ENCODE peak calls at places on chromosome 18, in ten cellular contexts. One of them, this sample, is unnamed.

GRCh38 chr18:56715121-56715520 is 64.0 kb downstream of the WDR7 start:
- DNase-seq in activated T-cell treated with anti-CD3 and anti-CD28 coated beads, Interleukin-2, amount 50 U/mL, for 4 hours: no peak
- DNase-seq in Caki2: no peak
- DNase-seq in neuronal stem cell: no peak
- DNase-seq in left lobe of liver: no peak
- DNase-seq in NCI-H524 treated with DMSO at 0.1 percent for 48 hours: no peak
- DNase-seq in AML-193: no peak
- DNase-seq in AG09319: no peak
- DNase-seq in stimulated activated CD4-positive, alpha-beta T cell treated with anti-CD3 and anti-CD28 coated beads, Interleukin-4, amount 100 ng/mL, for 4 hours: no peak
- DNase-seq in T-helper 9 cell: no peak
- DNase-seq in this sample: no peak

GRCh38 chr18:9150116-9150515 is 13.5 kb downstream of the ANKRD12 start:
- DNase-seq in activated T-cell treated with anti-CD3 and anti-CD28 coated beads, Interleukin-2, amount 50 U/mL, for 4 hours: no peak
- DNase-seq in Caki2: no peak
- DNase-seq in neuronal stem cell: no peak
- DNase-seq in left lobe of liver: no peak
- DNase-seq in NCI-H524 treated with DMSO at 0.1 percent for 48 hours: no peak
- DNase-seq in AML-193: no peak
- DNase-seq in AG09319: no peak
- DNase-seq in stimulated activated CD4-positive, alpha-beta T cell treated with anti-CD3 and anti-CD28 coated beads, Interleukin-4, amount 100 ng/mL, for 4 hours: no peak
- DNase-seq in T-helper 9 cell: no peak
- DNase-seq in this sample: no peak

GRCh38 chr18:1421502-1421901 is 516.8 kb downstream of the ADCYAP1 start:
- DNase-seq in activated T-cell treated with anti-CD3 and anti-CD28 coated beads, Interleukin-2, amount 50 U/mL, for 4 hours: no peak
- DNase-seq in Caki2: no peak
- DNase-seq in neuronal stem cell: no peak
- DNase-seq in left lobe of liver: no peak
- DNase-seq in NCI-H524 treated with DMSO at 0.1 percent for 48 hours: no peak
- DNase-seq in AML-193: no peak
- DNase-seq in AG09319: no peak
- DNase-seq in stimulated activated CD4-positive, alpha-beta T cell treated with anti-CD3 and anti-CD28 coated beads, Interleukin-4, amount 100 ng/mL, for 4 hours: no peak
- DNase-seq in T-helper 9 cell: no peak
- DNase-seq in this sample: no peak

GRCh38 chr18:13605901-13606300 is 120.5 kb downstream of the FAM210A start:
- DNase-seq in activated T-cell treated with anti-CD3 and anti-CD28 coated beads, Interleukin-2, amount 50 U/mL, for 4 hours: no peak
- DNase-seq in Caki2: no peak
- DNase-seq in neuronal stem cell: no peak
- DNase-seq in left lobe of liver: no peak
- DNase-seq in NCI-H524 treated with DMSO at 0.1 percent for 48 hours: no peak
- DNase-seq in AML-193: no peak
- DNase-seq in AG09319: no peak
- DNase-seq in stimulated activated CD4-positive, alpha-beta T cell treated with anti-CD3 and anti-CD28 coated beads, Interleukin-4, amount 100 ng/mL, for 4 hours: no peak
- DNase-seq in T-helper 9 cell: no peak
- DNase-seq in this sample: no peak

GRCh38 chr18:9951022-9951859 is 37.4 kb downstream of the VAPA start:
- DNase-seq in activated T-cell treated with anti-CD3 and anti-CD28 coated beads, Interleukin-2, amount 50 U/mL, for 4 hours: no peak
- DNase-seq in Caki2: peak
- DNase-seq in neuronal stem cell: peak
- DNase-seq in left lobe of liver: no peak
- DNase-seq in NCI-H524 treated with DMSO at 0.1 percent for 48 hours: peak
- DNase-seq in AML-193: peak
- DNase-seq in AG09319: peak
- DNase-seq in stimulated activated CD4-positive, alpha-beta T cell treated with anti-CD3 and anti-CD28 coated beads, Interleukin-4, amount 100 ng/mL, for 4 hours: no peak
- DNase-seq in T-helper 9 cell: no peak
- DNase-seq in this sample: peak

GRCh38 chr18:24528857-24529256 is 68.4 kb downstream of the HRH4 start:
- DNase-seq in activated T-cell treated with anti-CD3 and anti-CD28 coated beads, Interleukin-2, amount 50 U/mL, for 4 hours: no peak
- DNase-seq in Caki2: no peak
- DNase-seq in neuronal stem cell: no peak
- DNase-seq in left lobe of liver: no peak
- DNase-seq in NCI-H524 treated with DMSO at 0.1 percent for 48 hours: no peak
- DNase-seq in AML-193: no peak
- DNase-seq in AG09319: no peak
- DNase-seq in stimulated activated CD4-positive, alpha-beta T cell treated with anti-CD3 and anti-CD28 coated beads, Interleukin-4, amount 100 ng/mL, for 4 hours: no peak
- DNase-seq in T-helper 9 cell: no peak
- DNase-seq in this sample: no peak

GRCh38 chr18:78805840-78806239 is 173.8 kb upstream of the SALL3 start:
- DNase-seq in activated T-cell treated with anti-CD3 and anti-CD28 coated beads, Interleukin-2, amount 50 U/mL, for 4 hours: no peak
- DNase-seq in Caki2: no peak
- DNase-seq in neuronal stem cell: no peak
- DNase-seq in left lobe of liver: no peak
- DNase-seq in NCI-H524 treated with DMSO at 0.1 percent for 48 hours: no peak
- DNase-seq in AML-193: no peak
- DNase-seq in AG09319: no peak
- DNase-seq in stimulated activated CD4-positive, alpha-beta T cell treated with anti-CD3 and anti-CD28 coated beads, Interleukin-4, amount 100 ng/mL, for 4 hours: no peak
- DNase-seq in T-helper 9 cell: no peak
- DNase-seq in this sample: no peak

GRCh38 chr18:51425475-51425874 is 228.0 kb upstream of the MEX3C start:
- DNase-seq in activated T-cell treated with anti-CD3 and anti-CD28 coated beads, Interleukin-2, amount 50 U/mL, for 4 hours: no peak
- DNase-seq in Caki2: no peak
- DNase-seq in neuronal stem cell: no peak
- DNase-seq in left lobe of liver: no peak
- DNase-seq in NCI-H524 treated with DMSO at 0.1 percent for 48 hours: no peak
- DNase-seq in AML-193: no peak
- DNase-seq in AG09319: no peak
- DNase-seq in stimulated activated CD4-positive, alpha-beta T cell treated with anti-CD3 and anti-CD28 coated beads, Interleukin-4, amount 100 ng/mL, for 4 hours: no peak
- DNase-seq in T-helper 9 cell: no peak
- DNase-seq in this sample: no peak

GRCh38 chr18:45793295-45793965 is 32.0 kb upstream of the SIGLEC15 start:
- DNase-seq in activated T-cell treated with anti-CD3 and anti-CD28 coated beads, Interleukin-2, amount 50 U/mL, for 4 hours: no peak
- DNase-seq in Caki2: peak
- DNase-seq in neuronal stem cell: no peak
- DNase-seq in left lobe of liver: no peak
- DNase-seq in NCI-H524 treated with DMSO at 0.1 percent for 48 hours: no peak
- DNase-seq in AML-193: peak
- DNase-seq in AG09319: peak
- DNase-seq in stimulated activated CD4-positive, alpha-beta T cell treated with anti-CD3 and anti-CD28 coated beads, Interleukin-4, amount 100 ng/mL, for 4 hours: no peak
- DNase-seq in T-helper 9 cell: no peak
- DNase-seq in this sample: no peak

GRCh38 chr18:8423051-8423558 is 186.1 kb upstream of the RAB12 start:
- DNase-seq in activated T-cell treated with anti-CD3 and anti-CD28 coated beads, Interleukin-2, amount 50 U/mL, for 4 hours: no peak
- DNase-seq in Caki2: no peak
- DNase-seq in neuronal stem cell: no peak
- DNase-seq in left lobe of liver: no peak
- DNase-seq in NCI-H524 treated with DMSO at 0.1 percent for 48 hours: no peak
- DNase-seq in AML-193: no peak
- DNase-seq in AG09319: no peak
- DNase-seq in stimulated activated CD4-positive, alpha-beta T cell treated with anti-CD3 and anti-CD28 coated beads, Interleukin-4, amount 100 ng/mL, for 4 hours: no peak
- DNase-seq in T-helper 9 cell: no peak
- DNase-seq in this sample: peak

GRCh38 chr18:63879684-63880083 is 7.8 kb upstream of the SERPINB2 start:
- DNase-seq in activated T-cell treated with anti-CD3 and anti-CD28 coated beads, Interleukin-2, amount 50 U/mL, for 4 hours: no peak
- DNase-seq in Caki2: no peak
- DNase-seq in neuronal stem cell: no peak
- DNase-seq in left lobe of liver: no peak
- DNase-seq in NCI-H524 treated with DMSO at 0.1 percent for 48 hours: no peak
- DNase-seq in AML-193: no peak
- DNase-seq in AG09319: no peak
- DNase-seq in stimulated activated CD4-positive, alpha-beta T cell treated with anti-CD3 and anti-CD28 coated beads, Interleukin-4, amount 100 ng/mL, for 4 hours: no peak
- DNase-seq in T-helper 9 cell: no peak
- DNase-seq in this sample: no peak

GRCh38 chr18:55185391-55185790 is 226.1 kb upstream of the CCDC68 start:
- DNase-seq in activated T-cell treated with anti-CD3 and anti-CD28 coated beads, Interleukin-2, amount 50 U/mL, for 4 hours: no peak
- DNase-seq in Caki2: no peak
- DNase-seq in neuronal stem cell: no peak
- DNase-seq in left lobe of liver: no peak
- DNase-seq in NCI-H524 treated with DMSO at 0.1 percent for 48 hours: no peak
- DNase-seq in AML-193: no peak
- DNase-seq in AG09319: no peak
- DNase-seq in stimulated activated CD4-positive, alpha-beta T cell treated with anti-CD3 and anti-CD28 coated beads, Interleukin-4, amount 100 ng/mL, for 4 hours: no peak
- DNase-seq in T-helper 9 cell: no peak
- DNase-seq in this sample: no peak